ENCODE peak calls at places on chromosomes 13 and 19, in four cellular contexts. Q, F, V and O are unnamed samples.

GRCh38 chr19:39307233-39307821 is 11.1 kb downstream of the IFNL1 start:
- DNase-seq in F (no peak), V (no peak), Q (no peak), O (no peak)

GRCh38 chr19:13981467-13981866 is 24.7 kb downstream of the RFX1 start:
- DNase-seq in V (no peak), Q (no peak), F (no peak), O (no peak)

GRCh38 chr19:15330801-15331418 is 1.4 kb downstream of the BRD4 start:
- DNase-seq in Q (peak), V (peak), F (no peak), O (peak)

GRCh38 chr19:583968-584239 is 5.8 kb upstream of the HCN2 start:
- DNase-seq in F (no peak), Q (no peak), V (no peak), O (no peak)

GRCh38 chr13:61013782-61014181 is 401.9 kb downstream of the PCDH20 start:
- DNase-seq in V (no peak), F (no peak), Q (no peak), O (no peak)

GRCh38 chr19:38323276-38323675 is 3.6 kb downstream of the KCNK6 start:
- DNase-seq in V (no peak), Q (no peak), F (no peak), O (no peak)

GRCh38 chr13:60329221-60329983 is 67.6 kb upstream of the TDRD3 start:
- DNase-seq in Q (no peak), V (peak), F (peak), O (peak)

GRCh38 chr13:85520445-85520844 is 278.8 kb downstream of the SLITRK6 start:
- DNase-seq in F (no peak), V (no peak), Q (no peak), O (peak)

GRCh38 chr13:112877066-112877465 is 91.9 kb upstream of the MCF2L start:
- DNase-seq in F (no peak), Q (no peak), V (no peak), O (no peak)

GRCh38 chr13:28099396-28100148 is 804 bp downstream of the FLT3 start:
- DNase-seq in F (no peak), Q (no peak), V (no peak), O (no peak)

GRCh38 chr13:77002590-77003190 is 10.8 kb downstream of the CLN5 start:
- DNase-seq in F (peak), V (peak), Q (peak), O (peak)

GRCh38 chr13:97440598-97440997 is 6.6 kb downstream of the RAP2A start:
- DNase-seq in F (no peak), Q (no peak), V (no peak), O (peak)

GRCh38 chr13:26984337-26984736 is 187.3 kb downstream of the USP12 start:
- DNase-seq in Q (no peak), F (no peak), V (no peak), O (no peak)

GRCh38 chr13:99468971-99469545 is 32.2 kb upstream of the TM9SF2 start:
- DNase-seq in V (no peak), Q (no peak), F (no peak), O (no peak)

GRCh38 chr13:80334582-80335260 is 6.2 kb downstream of the SPRY2 start:
- DNase-seq in F (no peak), V (no peak), Q (no peak), O (peak)

GRCh38 chr13:28636677-28637317 is 22.1 kb upstream of the POMP start:
- DNase-seq in F (peak), Q (peak), V (peak), O (peak)

GRCh38 chr19:53511933-53512374 is 26.0 kb upstream of the ZNF331 start:
- DNase-seq in Q (no peak), F (peak), V (peak), O (peak)

GRCh38 chr19:29324717-29325116 is 111.8 kb upstream of the UQCRFS1 start:
- DNase-seq in Q (no peak), F (no peak), V (no peak), O (no peak)

GRCh38 chr13:98108330-98108729 is 34.6 kb upstream of the FARP1 start:
- DNase-seq in F (no peak), Q (no peak), V (no peak), O (peak)

DNA sequence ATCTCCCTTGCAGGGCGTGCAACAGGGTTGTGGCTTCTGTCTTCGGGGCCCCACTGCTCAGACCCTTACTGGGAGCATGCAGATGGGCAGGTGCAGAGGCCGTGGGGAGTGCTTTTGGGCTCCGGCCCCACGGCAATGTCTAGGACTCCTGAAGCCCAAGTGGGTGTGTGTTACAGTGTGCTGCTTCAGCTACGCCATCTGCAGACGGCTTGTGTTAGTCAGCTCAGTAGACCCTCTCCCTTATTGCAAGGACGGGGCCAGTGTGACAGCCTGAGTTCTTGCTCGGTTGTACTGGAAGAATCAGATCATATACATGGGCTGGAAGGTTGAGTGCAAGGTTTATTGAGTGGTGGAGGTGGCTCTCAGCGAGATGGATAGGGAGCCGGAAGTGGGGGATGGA is 39.3 kb downstream of the DNAJC3 start:
- DNase-seq in V (no peak), Q (no peak), F (no peak), O (no peak)
- TF ChIP-seq MAZ in V (no peak), Q (no peak), F (no peak), O (no peak)

GRCh38 chr19:46298477-46299003 is 1.7 kb downstream of the HIF3A start:
- DNase-seq in Q (no peak), F (no peak), V (no peak), O (no peak)
- TF ChIP-seq CTCF in Q (no peak), F (no peak), V (no peak), O (no peak)

GRCh38 chr19:19321143-19321577 is 531 bp downstream of the MAU2 start:
- DNase-seq in Q (peak), F (peak), V (peak), O (no peak)
- TF ChIP-seq MAZ in Q (no peak), F (no peak), V (no peak), O (no peak)

DNA sequence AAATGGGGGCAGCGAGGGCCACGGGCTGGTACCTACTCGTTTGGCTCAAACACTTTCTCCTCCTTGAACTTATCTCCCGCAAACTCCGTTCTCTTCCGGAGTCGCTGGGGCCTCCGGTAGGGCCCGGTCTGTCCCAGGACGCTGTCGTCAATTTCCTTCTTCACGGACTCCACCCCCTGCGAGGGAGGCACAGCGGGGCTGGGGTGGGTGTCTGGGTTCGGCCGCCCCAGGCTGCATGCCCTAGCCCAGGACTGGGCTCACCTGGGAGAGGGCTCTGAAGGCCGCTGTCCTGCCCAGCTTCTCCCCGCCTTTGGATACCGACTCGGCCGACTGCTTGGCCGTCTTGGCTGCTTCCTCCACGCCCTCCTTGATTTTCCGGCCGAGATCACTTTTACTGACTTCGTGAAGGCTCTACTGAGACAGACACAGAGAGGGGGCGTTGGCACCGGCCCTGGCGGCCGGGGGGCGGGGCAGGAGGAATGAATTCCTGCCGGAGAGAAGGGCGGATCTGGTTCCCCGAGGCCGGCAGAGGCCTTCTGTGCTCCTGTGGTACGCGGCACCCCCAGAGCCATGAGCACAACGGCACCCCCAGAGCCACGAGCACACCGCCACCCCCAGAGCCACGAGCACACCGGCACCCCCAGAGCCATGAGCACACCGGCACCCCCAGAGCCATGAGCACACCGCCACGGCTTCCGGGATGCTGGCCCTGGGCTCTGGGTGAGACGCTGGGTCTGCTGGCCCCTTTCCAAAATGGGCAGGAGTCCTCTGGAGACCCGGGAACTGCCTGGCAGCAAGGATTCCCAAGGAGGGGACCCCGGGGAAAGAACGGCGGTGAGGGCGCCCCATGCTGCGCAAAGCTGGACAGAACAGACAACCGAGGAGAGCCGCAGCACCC is 8.1 kb upstream of the CTXN1 start:
- DNase-seq in Q (no peak), V (no peak), F (no peak), O (no peak)
- TF ChIP-seq CTCF in Q (no peak), V (peak), F (no peak), O (no peak)

GRCh38 chr19:33689138-33689746 is 67.5 kb downstream of the CHST8 start:
- DNase-seq in Q (no peak), V (no peak), F (no peak), O (no peak)

GRCh38 chr19:33689886-33690285 is 68.1 kb downstream of the CHST8 start:
- DNase-seq in V (no peak), Q (no peak), F (no peak), O (no peak)

GRCh38 chr19:33688657-33688992 is 66.9 kb downstream of the CHST8 start:
- DNase-seq in F (no peak), V (no peak), Q (no peak), O (no peak)

GRCh38 chr19:33691736-33692135 is 70.0 kb downstream of the CHST8 start:
- DNase-seq in V (no peak), F (no peak), Q (no peak), O (no peak)

DNA sequence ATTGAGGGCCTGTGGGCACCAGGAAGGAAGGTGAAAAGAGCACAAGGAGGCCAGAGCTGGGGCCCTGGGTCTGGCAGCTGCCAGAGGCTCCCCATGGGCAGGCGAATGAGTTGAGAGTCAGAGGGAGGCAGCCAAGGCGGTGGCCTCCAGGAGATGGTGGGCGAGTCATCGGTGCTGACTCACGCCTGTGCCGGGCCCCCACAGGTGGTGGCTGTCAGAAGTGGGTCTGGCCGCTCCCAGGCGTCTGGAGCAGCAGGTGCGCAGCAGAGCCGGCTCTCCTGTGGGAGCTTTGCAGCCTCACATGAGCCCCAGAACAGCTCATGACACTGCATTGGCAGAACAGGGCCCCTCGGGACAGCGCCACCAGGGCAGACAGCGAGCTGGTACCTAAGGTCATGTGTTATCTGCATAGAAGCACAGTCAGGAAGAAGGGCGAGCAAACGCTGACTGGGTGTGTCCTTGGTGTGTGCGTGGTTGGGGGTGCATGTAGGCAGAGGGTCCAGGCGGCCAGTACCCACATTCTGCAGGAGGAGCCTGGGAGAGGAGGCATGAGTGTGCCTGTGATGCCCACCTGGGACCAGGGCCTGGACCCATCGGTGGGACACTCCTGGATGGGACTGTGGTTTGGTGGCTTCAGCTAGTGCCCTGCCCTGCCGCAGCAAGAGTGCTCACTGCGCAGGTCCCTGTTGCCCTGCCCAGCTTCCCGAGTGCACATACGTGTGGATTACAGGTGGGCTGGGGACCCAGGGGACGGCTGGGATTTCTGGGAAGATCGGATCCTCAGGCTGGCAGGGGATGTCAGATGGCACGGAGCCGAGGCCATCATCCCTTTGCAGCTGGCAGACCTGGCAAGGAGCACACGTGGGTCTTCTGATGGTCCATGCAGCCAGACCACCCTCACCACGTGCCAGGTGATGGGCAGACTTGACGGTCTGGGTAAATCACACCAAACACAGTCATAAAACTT is 69.0 kb downstream of the CHST8 start:
- DNase-seq in F (no peak), Q (no peak), V (no peak), O (no peak)
- TF ChIP-seq MAZ in F (no peak), Q (no peak), V (no peak), O (no peak)

DNA sequence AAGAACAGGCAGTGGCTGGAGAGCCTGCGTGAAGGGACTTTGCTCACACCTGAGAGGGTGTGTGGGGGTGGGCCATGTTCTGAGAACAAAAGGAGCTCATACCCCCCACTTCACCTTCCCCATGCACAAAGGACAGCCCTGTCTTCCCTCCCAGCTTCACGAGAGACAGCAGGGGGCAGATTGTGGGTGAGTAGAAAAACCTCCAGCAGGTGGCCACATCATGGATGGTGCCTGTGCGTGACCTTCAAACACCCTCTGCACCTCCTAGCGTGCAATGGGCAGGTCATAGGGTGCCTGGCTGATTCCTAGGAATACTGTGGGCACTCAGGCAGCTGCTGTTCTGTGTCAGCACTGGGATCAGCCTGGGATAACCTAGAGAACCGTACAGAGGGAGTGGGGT is 36.3 kb upstream of the PSG9 start:
- DNase-seq in Q (no peak), F (peak), V (peak), O (no peak)
- TF ChIP-seq CTCF in Q (no peak), F (peak), V (peak), O (no peak)

GRCh38 chr19:46847528-46847927 is 3.1 kb downstream of the AP2S1 start:
- DNase-seq in V (no peak), Q (no peak), F (no peak), O (no peak)
- TF ChIP-seq MAZ in V (no peak), Q (no peak), F (no peak), O (no peak)

DNA sequence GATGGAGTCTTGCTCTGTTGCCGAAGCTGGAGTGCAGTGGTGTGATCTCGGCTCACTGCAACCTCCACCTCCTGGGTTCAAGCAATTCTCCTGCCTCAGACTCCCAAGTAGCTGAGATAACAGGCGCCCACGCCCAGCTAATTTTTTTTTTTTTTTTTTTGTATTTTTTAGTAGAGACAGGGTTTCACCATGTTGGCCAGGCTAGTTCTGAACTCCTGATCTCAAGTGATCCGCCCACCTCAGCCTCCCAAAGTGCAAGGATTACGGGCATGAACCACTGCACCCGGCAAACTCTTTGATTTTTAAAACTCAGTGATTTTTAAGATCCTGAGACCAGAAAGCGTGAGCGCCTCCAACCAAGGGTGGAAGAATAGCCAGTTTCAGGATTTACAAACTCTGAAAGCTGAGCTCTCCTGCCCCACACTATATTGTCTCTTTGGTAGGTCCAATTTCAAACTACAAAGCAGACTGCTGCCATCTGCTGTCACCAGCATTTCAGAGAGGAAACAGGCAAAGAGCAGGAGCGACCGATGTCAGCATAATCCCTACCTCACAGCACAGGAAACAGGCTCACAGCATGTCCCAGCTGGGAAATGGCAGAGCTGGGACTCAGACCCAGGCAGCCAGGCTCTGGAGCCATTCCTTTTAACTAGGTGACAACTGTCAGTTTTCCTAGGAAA is 9.2 kb downstream of the NOSIP start:
- DNase-seq in F (peak), V (peak), Q (no peak), O (no peak)
- TF ChIP-seq CTCF in F (peak), V (peak), Q (peak), O (no peak)